ENCODE peak calls at places on chromosomes 4 and X, in ten cellular contexts. O, Q, P, C, F, L, Z, A, Y and E are unnamed samples.

GRCh38 chrX:20523626-20524312 is 257.1 kb upstream of the RPS6KA3 start:
- DNase-seq in Y (no peak), P (no peak), Z (no peak), L (no peak), F (no peak), O (no peak), A (no peak), Q (no peak), C (no peak), E (no peak)

GRCh38 chrX:119655125-119655524 is 37.8 kb downstream of the SEPTIN6 start:
- DNase-seq in P (no peak), C (no peak), L (peak; percentile 27), O (no peak), F (no peak), Q (no peak), Z (peak; percentile 25), A (no peak), Y (no peak), E (no peak)

GRCh38 chr4:2856266-2856665 is 12.6 kb downstream of the ADD1 start:
- DNase-seq in C (no peak), A (no peak), L (no peak), Q (no peak), P (no peak), F (no peak), O (no peak), Y (no peak), Z (no peak), E (no peak)

GRCh38 chrX:4708970-4709760 is 995.7 kb upstream of the PRKX start:
- DNase-seq in A (no peak), C (no peak), L (no peak), Y (no peak), P (no peak), Z (no peak), O (no peak), Q (peak; percentile 67), F (peak; percentile 29), E (no peak)

GRCh38 chr4:18593297-18594002 is 571.9 kb upstream of the LCORL start:
- DNase-seq in O (peak; percentile 76), L (peak; percentile 57), C (peak; percentile 50), A (peak; percentile 60), Z (no peak), Q (peak; percentile 45), P (peak; percentile 41), F (peak; percentile 48), Y (no peak), E (peak; percentile 70)

GRCh38 chrX:150913511-150913910 is 15.0 kb upstream of the CD99L2 start:
- DNase-seq in A (no peak), Y (no peak), P (no peak), Q (no peak), Z (no peak), O (no peak), L (no peak), C (no peak), F (no peak), E (no peak)

GRCh38 chr4:16034010-16034829 is 49.6 kb downstream of the PROM1 start:
- DNase-seq in P (no peak), O (no peak), C (no peak), Q (peak; percentile 25), L (no peak), Z (no peak), Y (no peak), A (no peak), F (peak; percentile 44), E (no peak)

GRCh38 chrX:2708016-2708415 is 16.9 kb downstream of the CD99 start:
- DNase-seq in Y (no peak), A (no peak), F (no peak), Z (no peak), L (no peak), O (no peak), P (no peak), Q (no peak), C (no peak), E (no peak)

GRCh38 chr4:157700898-157701694 is 471.7 kb downstream of the GASK1B start:
- DNase-seq in O (no peak), Y (no peak), P (no peak), C (no peak), L (no peak), A (no peak), F (no peak), Z (no peak), Q (no peak), E (no peak)

GRCh38 chrX:29792335-29792734 is 423.0 kb upstream of the MAGEB2 start:
- DNase-seq in Z (no peak), Y (no peak), P (no peak), C (no peak), Q (no peak), L (no peak), A (no peak), O (no peak), F (no peak), E (no peak)

GRCh38 chrX:30521440-30522182 is 56.0 kb downstream of the TASL start:
- DNase-seq in P (no peak), A (no peak), Y (no peak), L (peak; percentile 3), C (no peak), Z (no peak), O (peak; percentile 13), F (no peak), Q (no peak), E (no peak)

GRCh38 chrX:136170109-136170800 is 22.9 kb downstream of the FHL1 start:
- DNase-seq in P (no peak), O (no peak), Q (no peak), Y (no peak), L (no peak), Z (no peak), A (no peak), F (no peak), C (no peak), E (no peak)

GRCh38 chr4:76616526-76616925 is 181.5 kb downstream of the SHROOM3 start:
- DNase-seq in A (no peak), Z (no peak), C (no peak), F (no peak), P (no peak), O (no peak), Y (no peak), Q (no peak), L (no peak), E (no peak)

GRCh38 chrX:11481035-11481434 is 184.7 kb downstream of the ARHGAP6 start:
- DNase-seq in F (no peak), Y (no peak), O (no peak), C (no peak), A (no peak), P (no peak), Q (no peak), Z (no peak), L (no peak), E (no peak)

GRCh38 chr4:72983706-72984105 is 85.8 kb downstream of the COX18 start:
- DNase-seq in F (no peak), C (no peak), P (no peak), A (no peak), O (no peak), L (no peak), Q (no peak), Y (no peak), Z (no peak), E (no peak)

GRCh38 chr4:144748814-144749555 is 103.0 kb downstream of the HHIP start:
- DNase-seq in Z (no peak), C (no peak), A (no peak), L (no peak), P (no peak), Q (no peak), O (no peak), Y (no peak), F (no peak), E (no peak)

DNA sequence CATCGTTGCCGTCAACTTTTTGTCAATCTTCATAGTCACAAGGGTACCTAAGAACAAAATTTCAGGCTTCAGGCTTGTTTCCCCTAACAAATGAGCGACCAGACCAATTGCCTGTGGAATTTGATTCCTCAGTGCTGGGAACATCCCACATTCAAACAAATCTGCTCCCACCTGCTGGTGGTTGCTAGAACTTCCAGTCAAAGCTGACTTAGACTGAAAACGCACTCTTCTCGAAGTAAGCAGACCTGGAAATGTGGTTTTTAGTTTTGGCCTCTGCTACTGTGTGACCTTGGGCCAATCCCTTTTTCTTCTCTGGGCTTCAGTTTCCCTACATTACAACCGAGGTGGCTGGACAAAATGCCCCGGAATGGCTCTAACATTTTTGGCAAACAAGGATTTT is 1.8 kb upstream of the GABRQ start:
- DNase-seq in F (no peak), Y (no peak), Q (peak; percentile 56), A (no peak), C (peak; percentile 35), P (peak; percentile 24), Z (no peak), O (peak; percentile 58), L (peak; percentile 20), E (no peak)
- TF ChIP-seq CTCF in F (peak; percentile 41), Y (peak; percentile 49), Q (peak; percentile 46), A (peak; percentile 46), C (peak; percentile 69), P (peak; percentile 36), Z (no peak), O (peak; percentile 61), L (peak; percentile 43), E (peak; percentile 74)

GRCh38 chr4:44210750-44211149 is 237.9 kb downstream of the KCTD8 start:
- DNase-seq in O (no peak), A (no peak), C (no peak), F (no peak), Y (no peak), Z (no peak), Q (no peak), P (no peak), L (peak; percentile 4), E (no peak)
- TF ChIP-seq CTCF in O (no peak), A (no peak), C (peak; percentile 24), F (no peak), Y (no peak), Z (no peak), Q (no peak), P (no peak), L (no peak), E (peak; percentile 36)

DNA sequence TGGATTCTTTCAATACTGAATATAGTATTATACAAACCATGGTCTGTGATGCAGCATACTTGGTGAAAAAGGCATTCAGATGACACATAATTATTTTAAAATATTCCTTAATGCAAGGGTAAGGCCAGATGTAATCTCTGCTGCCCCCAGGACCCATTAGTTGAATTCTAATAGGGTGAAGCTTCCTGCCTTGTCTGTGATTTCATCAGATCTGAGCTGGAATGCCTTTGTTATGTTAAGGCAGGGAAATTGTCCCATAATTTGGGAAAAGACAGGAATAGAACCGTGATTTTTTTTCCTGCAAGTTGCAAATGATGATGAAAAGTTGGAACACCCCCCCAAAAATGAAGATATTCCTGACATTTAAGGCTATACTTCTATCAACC is 26.2 kb downstream of the ZRSR2 start:
- DNase-seq in O (no peak), L (no peak), F (no peak), A (no peak), Y (no peak), Q (no peak), Z (no peak), C (no peak), P (no peak), E (no peak)
- TF ChIP-seq CTCF in O (no peak), L (no peak), F (no peak), A (no peak), Y (no peak), Q (no peak), Z (no peak), C (no peak), P (no peak), E (peak; percentile 25)

DNA sequence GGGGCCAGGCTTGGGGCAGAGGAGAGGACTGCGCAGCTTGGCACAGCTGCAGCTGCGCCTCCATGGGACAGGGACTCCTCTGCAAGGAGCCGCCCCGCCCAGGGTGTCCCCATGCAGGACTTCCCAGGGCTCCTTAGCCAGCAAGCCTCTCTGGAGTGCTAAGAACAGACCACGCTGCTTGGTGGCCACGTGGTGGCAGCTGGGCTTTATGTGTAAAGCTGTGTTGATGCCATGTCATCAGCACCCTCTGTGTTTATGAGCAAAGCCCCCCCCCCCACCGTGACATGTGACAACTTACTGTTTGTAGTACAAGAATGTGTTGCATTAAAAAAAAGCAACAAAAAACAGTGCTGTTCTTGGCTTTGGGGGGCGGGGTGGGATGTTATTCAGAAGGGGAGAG is 40.2 kb downstream of the ATP2B3 start:
- DNase-seq in O (no peak), Q (no peak), L (no peak), Z (no peak), Y (no peak), P (no peak), A (no peak), C (no peak), F (no peak), E (no peak)
- TF ChIP-seq CTCF in O (no peak), Q (no peak), L (no peak), Z (no peak), Y (no peak), P (no peak), A (no peak), C (no peak), F (no peak), E (no peak)